ENCODE peak calls at places on chromosomes 3 and 15, in six cellular contexts. Y is A549, T is aorta, M is IMR-90, F is adrenal gland, D is left ventricle myocardium inferior. O is an unnamed sample. For H3K9me3, the result is how much of the 10 kb centered on the place peaks cover.

GRCh38 chr15:67968564-67969440 is 85.3 kb upstream of the PIAS1 start:
- DNase-seq in F (no peak), Y (no peak), M (no peak), T (no peak), D (no peak), O (no peak)

GRCh38 chr15:88975891-88976290 is 62.7 kb upstream of the MFGE8 start:
- DNase-seq in Y (no peak), T (no peak), F (no peak), D (no peak), M (no peak), O (no peak)

GRCh38 chr15:43517354-43518072 is at the start of gene MAP1A:
- DNase-seq in D (peak), T (peak), F (peak), Y (no peak), M (peak), O (no peak)

GRCh38 chr3:73399106-73399505 is 225.6 kb downstream of the PDZRN3 start:
- DNase-seq in Y (no peak), D (no peak), F (no peak), M (peak), T (no peak), O (no peak)

GRCh38 chr15:91885714-91886265 is 32.3 kb downstream of the SLCO3A1 start:
- DNase-seq in Y (no peak), M (no peak), T (no peak), D (no peak), F (peak), O (no peak)

GRCh38 chr3:127053026-127053425 is 70.1 kb downstream of the PLXNA1 start:
- DNase-seq in T (no peak), M (no peak), F (no peak), D (no peak), Y (no peak), O (no peak)

GRCh38 chr3:88034463-88034862 is 24.3 kb downstream of the CGGBP1 start:
- DNase-seq in D (no peak), T (no peak), M (no peak), Y (no peak), F (no peak), O (no peak)

GRCh38 chr15:73225358-73226015 is 143.3 kb downstream of the HCN4 start:
- DNase-seq in Y (peak), F (no peak), M (no peak), D (no peak), T (no peak), O (peak)

GRCh38 chr3:183629546-183630301 is 5.7 kb upstream of the KLHL24 start:
- DNase-seq in T (no peak), M (no peak), D (no peak), F (no peak), Y (no peak), O (no peak)

GRCh38 chr3:139455855-139456254 is 20.5 kb downstream of the RBP2 start:
- DNase-seq in M (no peak), T (no peak), D (no peak), F (no peak), Y (no peak), O (no peak)

GRCh38 chr3:126352476-126353454 is 4.4 kb downstream of the KLF15 start:
- DNase-seq in T (peak), Y (no peak), F (peak), M (peak), D (no peak), O (no peak)

GRCh38 chr3:194989251-194989650 is 281.7 kb downstream of the XXYLT1 start:
- DNase-seq in Y (no peak), D (no peak), T (no peak), F (no peak), M (no peak), O (no peak)

GRCh38 chr3:63192248-63192647 is 85.9 kb upstream of the SYNPR start:
- DNase-seq in T (no peak), D (no peak), M (no peak), F (no peak), Y (no peak), O (no peak)

GRCh38 chr15:40477703-40478269 is 7.0 kb downstream of the CHST14 start:
- DNase-seq in Y (no peak), F (no peak), T (no peak), M (no peak), D (no peak), O (no peak)

GRCh38 chr3:152396867-152397266 is 128.1 kb downstream of the MBNL1 start:
- DNase-seq in T (no peak), Y (no peak), F (no peak), M (no peak), D (no peak), O (no peak)

GRCh38 chr15:69887553-69887952 is 210.2 kb downstream of the TLE3 start:
- DNase-seq in Y (no peak), D (no peak), T (no peak), F (no peak), M (no peak), O (no peak)

GRCh38 chr3:188926741-188927650 is 244.8 kb upstream of the TPRG1 start:
- DNase-seq in D (no peak), Y (no peak), M (peak), F (no peak), T (no peak), O (no peak)

GRCh38 chr15:93020976-93021772 is 67.8 kb downstream of the RGMA start:
- DNase-seq in F (no peak), M (no peak), D (no peak), Y (no peak), T (no peak), O (no peak)

GRCh38 chr3:34807611-34808010 is 831.7 kb upstream of the ARPP21 start:
- DNase-seq in T (no peak), Y (no peak), F (no peak), M (no peak), D (no peak), O (no peak)

GRCh38 chr3:58306662-58307286 is 454 bp downstream of the HTD2 start:
- DNase-seq in T (peak), F (peak), Y (peak), M (peak), D (peak), O (peak)

GRCh38 chr3:88141458-88142083 is 8.2 kb upstream of the C3orf38 start:
- DNase-seq in F (no peak), M (peak), D (no peak), Y (no peak), T (no peak), O (no peak)

GRCh38 chr15:37585966-37586656 is 348.3 kb upstream of the TMCO5A start:
- DNase-seq in D (no peak), Y (no peak), M (peak), F (no peak), T (no peak), O (no peak)

GRCh38 chr15:73305331-73306211 is 63.2 kb downstream of the HCN4 start:
- DNase-seq in F (peak), M (peak), T (no peak), D (no peak), Y (peak), O (no peak)

GRCh38 chr3:72386322-72386721 is 461.9 kb downstream of the SHQ1 start:
- DNase-seq in D (no peak), Y (no peak), T (no peak), M (no peak), F (no peak), O (no peak)

GRCh38 chr3:159825216-159825854 is 163.3 kb upstream of the IL12A start:
- DNase-seq in T (no peak), F (no peak), Y (peak), M (no peak), D (no peak), O (no peak)

GRCh38 chr3:46360904-46361303 is 7.0 kb downstream of the CCR2 start:
- DNase-seq in F (no peak), Y (no peak), M (no peak), T (no peak), D (no peak), O (no peak)

GRCh38 chr3:42007785-42008184 is 45.9 kb upstream of the ULK4 start:
- DNase-seq in M (no peak), D (no peak), Y (no peak), F (no peak), T (no peak), O (no peak)

GRCh38 chr3:177169936-177170722 is 27.2 kb downstream of the TBL1XR1 start:
- DNase-seq in T (no peak), F (no peak), M (no peak), D (no peak), Y (no peak), O (no peak)

GRCh38 chr3:156630081-156630772 is 44.2 kb upstream of the TIPARP start:
- DNase-seq in D (no peak), Y (no peak), M (peak), F (no peak), T (no peak), O (no peak)

GRCh38 chr3:28575748-28576589 is 227.3 kb upstream of the AZI2 start:
- DNase-seq in F (no peak), D (peak), T (peak), M (no peak), Y (no peak), O (no peak)

GRCh38 chr3:151443583-151443982 is 17.3 kb downstream of the IGSF10 start:
- DNase-seq in T (no peak), D (no peak), M (no peak), F (no peak), Y (no peak), O (no peak)

GRCh38 chr3:168117853-168118313 is 22.2 kb upstream of the GOLIM4 start:
- DNase-seq in Y (peak), F (no peak), D (no peak), M (no peak), T (no peak), O (no peak)

DNA sequence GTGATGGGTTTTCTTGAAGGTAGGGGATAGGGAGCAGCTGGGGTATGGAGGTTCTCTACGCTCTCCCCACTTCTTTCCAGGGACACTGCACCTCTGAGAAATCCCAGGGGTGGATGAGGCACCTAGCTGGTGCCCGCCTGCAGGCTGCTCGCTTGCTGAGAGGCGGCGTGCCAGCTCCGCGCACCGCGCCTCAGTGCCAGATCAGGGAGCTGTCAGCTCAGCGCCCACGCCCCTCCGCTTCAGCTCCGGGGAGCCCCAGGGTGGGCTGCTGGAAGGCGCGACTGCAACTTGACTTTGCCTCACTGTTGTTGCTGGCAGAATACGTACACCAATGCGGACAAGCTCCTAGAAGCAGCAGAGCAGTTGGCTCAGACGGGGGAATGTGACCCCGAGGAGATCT is 345.7 kb upstream of the UMPS start:
- DNase-seq in Y (no peak), M (no peak), D (no peak), F (no peak), T (peak), O (no peak)
- H3K27ac ChIP-seq in Y (no peak), M (no peak), D (peak), F (no peak), T (peak), O (no peak)

GRCh38 chr3:13879946-13880810 is at the start of gene WNT7A:
- DNase-seq in M (no peak), T (no peak), Y (peak), D (no peak), F (no peak), O (peak)

GRCh38 chr3:13878711-13879101 is 1.2 kb downstream of the WNT7A start:
- DNase-seq in M (no peak), F (no peak), Y (no peak), D (no peak), T (no peak), O (peak)

GRCh38 chr3:13879102-13879945 is 547 bp downstream of the WNT7A start:
- DNase-seq in F (no peak), M (no peak), T (no peak), D (no peak), Y (no peak), O (peak)

GRCh38 chr3:13881536-13882410 is 1.9 kb upstream of the WNT7A start:
- DNase-seq in F (no peak), M (no peak), T (no peak), D (no peak), Y (no peak), O (no peak)

DNA sequence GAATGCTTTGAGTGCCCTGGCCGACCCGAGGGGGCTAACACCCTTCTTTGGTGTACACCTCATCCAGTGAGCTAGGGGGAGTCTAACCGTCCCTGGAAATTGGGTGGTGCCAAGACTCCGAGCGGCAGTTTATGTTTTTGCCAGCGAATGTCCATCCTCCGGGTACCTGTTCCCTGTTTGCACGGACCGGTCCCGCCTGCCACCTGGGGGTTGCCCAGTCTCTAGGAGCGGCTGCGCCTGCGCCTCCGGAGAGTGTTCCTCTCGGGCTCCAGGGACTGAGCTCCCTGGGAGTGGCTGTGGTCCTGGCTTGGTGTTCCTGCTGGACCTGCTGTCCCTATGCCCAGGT is 913 bp upstream of the WNT7A start:
- DNase-seq in M (no peak), D (no peak), F (no peak), Y (no peak), T (no peak), O (no peak)
- H3K4me3 ChIP-seq in M (no peak), D (peak), F (no peak), Y (peak), T (no peak), O (no peak)

DNA sequence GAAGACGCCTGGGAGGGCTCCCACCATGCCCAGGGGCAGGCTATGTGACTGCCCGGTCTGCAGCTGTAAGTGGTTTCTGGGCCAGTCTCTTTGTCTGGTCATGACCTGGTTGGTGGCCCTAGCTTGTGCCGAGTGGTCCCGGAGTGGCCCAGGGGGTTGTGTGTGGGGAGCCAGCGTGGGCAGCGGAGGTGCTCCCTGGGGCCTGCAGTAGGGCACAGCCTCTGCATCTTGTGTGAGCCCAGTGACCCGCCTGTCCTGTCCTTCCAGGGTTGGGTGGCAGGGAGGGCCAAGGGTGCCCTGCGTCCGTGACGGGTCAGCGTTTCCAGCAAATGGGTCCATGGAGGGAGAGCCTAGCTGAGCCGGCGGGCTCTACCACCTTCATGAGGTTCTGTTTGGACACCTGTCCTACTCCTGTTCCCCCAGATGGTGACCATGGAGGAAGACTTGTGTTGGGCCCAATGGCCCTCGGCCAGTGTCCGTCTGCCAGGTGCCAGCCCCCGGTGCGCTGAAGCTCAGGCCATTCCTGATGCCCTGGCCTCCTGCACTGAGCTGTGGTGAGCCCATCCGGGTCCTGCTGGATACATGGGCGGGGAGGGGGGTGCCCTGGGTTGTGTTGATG is 215.4 kb downstream of the SNRPN start:
- DNase-seq in M (no peak), D (peak), T (peak), F (no peak), Y (no peak), O (no peak)
- H3K9me3 ChIP-seq in M (under half), D (half or more), T (under half), F (under half), Y (under half), O (under half)

DNA sequence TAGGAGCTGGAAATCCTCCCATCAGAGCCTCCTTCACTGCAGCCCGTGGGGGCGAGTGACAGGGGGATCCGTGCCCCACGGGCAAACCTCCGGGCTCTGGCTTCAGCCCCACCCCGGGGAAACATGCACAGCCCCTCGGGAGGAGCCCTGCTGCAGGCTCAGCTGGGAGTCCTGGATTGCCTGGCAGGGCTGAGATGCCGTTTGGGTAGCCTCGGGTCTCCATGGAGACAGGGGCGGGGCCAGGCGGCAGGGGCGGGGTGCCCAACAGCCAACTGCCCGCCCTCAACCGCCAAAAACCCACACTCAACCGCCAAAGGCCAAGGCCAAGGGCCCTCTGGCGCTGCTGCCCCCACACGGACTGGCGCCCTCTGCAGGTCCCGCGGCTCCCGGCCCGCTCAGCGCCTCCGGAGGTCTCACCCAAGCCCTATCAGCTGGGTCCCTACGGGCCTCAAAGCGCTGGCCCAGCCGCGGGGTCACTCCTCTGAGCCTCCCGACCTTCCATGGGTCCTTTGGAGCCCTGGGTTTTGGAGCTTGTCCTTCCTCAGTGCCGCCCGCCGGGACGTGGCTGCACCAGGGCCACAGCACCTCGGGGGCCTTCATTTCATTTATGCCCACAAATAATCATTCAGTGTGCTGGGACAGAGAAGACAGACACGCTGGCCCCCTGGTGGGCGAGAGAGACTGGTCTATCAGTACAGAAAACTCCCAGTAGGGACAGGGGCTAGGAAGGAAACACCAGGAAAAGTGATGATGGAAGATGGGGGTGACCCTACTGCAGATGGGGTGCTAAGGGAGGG is 33.5 kb upstream of the ACAD9 start:
- DNase-seq in F (peak), Y (peak), T (peak), D (peak), M (peak), O (peak)
- H3K27ac ChIP-seq in F (peak), Y (peak), T (peak), D (peak), M (no peak), O (peak)

DNA sequence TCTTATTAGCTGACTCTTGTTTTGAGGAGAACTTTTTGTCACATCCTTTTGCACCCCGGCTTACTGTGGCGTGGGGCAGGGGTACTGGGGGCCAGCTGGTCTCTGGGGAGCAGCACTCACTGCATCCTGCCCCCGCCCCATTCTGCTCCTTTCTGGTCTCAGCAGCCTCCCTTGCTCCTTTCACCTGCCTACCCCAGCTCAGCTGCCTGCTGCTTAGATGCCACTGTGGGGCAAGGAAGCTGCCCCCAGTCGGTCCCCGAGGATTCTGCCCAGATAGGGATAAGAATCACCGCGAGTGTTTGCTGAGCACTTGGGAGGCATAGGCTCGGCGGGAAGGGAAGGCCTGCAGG is 32.0 kb downstream of the APBA2 start:
- DNase-seq in D (no peak), Y (no peak), T (peak), M (no peak), F (no peak), O (no peak)
- H3K4me3 ChIP-seq in D (no peak), Y (no peak), T (no peak), M (no peak), F (no peak), O (no peak)

GRCh38 chr3:14555835-14556234 is 15.7 kb upstream of the GRIP2 start:
- DNase-seq in F (no peak), Y (no peak), M (no peak), T (no peak), D (peak), O (no peak)
- H3K9me3 ChIP-seq in F (under half), Y (under half), M (under half), T (under half), D (under half), O (under half)